ENCODE peak calls at places on chromosomes 1 and 21, in five cellular contexts. M is mucosa of descending colon; Z is activated CD8-positive, alpha-beta memory T cell treated with anti-CD3 and anti-CD28 coated beads for 24 hours; X is esophagus squamous epithelium; A is uterus. Y is an unnamed sample.

GRCh38 chr1:201714542-201715276 is 114.2 kb upstream of the IPO9 start:
- DNase-seq in X (peak), M (peak), A (peak), Z (no peak), Y (no peak)

GRCh38 chr21:45187646-45188045 is 100.0 kb downstream of the POFUT2 start:
- DNase-seq in M (no peak), X (no peak), A (no peak), Z (no peak), Y (no peak)

GRCh38 chr1:19321071-19321470 is 8.9 kb downstream of the SLC66A1 start:
- DNase-seq in Z (no peak), M (no peak), X (no peak), A (no peak), Y (no peak)

GRCh38 chr21:42414553-42414927 is 10.8 kb downstream of the UBASH3A start:
- DNase-seq in A (no peak), X (no peak), Z (peak), M (no peak), Y (no peak)

GRCh38 chr1:81312272-81312754 is 488.4 kb upstream of the ADGRL2 start:
- DNase-seq in M (no peak), X (no peak), Z (no peak), A (no peak), Y (no peak)

GRCh38 chr1:180974236-180974635 is 48.4 kb downstream of the STX6 start:
- DNase-seq in Z (no peak), M (no peak), X (no peak), A (no peak), Y (no peak)

GRCh38 chr1:222777977-222778376 is 36.9 kb upstream of the DISP1 start:
- DNase-seq in Z (no peak), A (no peak), X (no peak), M (no peak), Y (no peak)

GRCh38 chr1:115794976-115795375 is 26.5 kb upstream of the CASQ2 start:
- DNase-seq in A (no peak), Z (no peak), X (no peak), M (no peak), Y (no peak)

GRCh38 chr1:20555025-20555757 is 2.8 kb downstream of the FAM43B start:
- DNase-seq in M (no peak), Z (no peak), A (no peak), X (no peak), Y (no peak)

GRCh38 chr1:54825696-54826095 is 24.6 kb upstream of the TTC22 start:
- DNase-seq in Z (no peak), X (no peak), M (no peak), A (no peak), Y (no peak)

GRCh38 chr1:100073531-100073930 is 59.2 kb downstream of the SASS6 start:
- DNase-seq in Z (no peak), X (no peak), A (no peak), M (no peak), Y (no peak)

GRCh38 chr1:185453496-185454192 is 136.6 kb upstream of the IVNS1ABP start:
- DNase-seq in M (no peak), Z (no peak), X (no peak), A (no peak), Y (no peak)